ENCODE peak calls at places on chromosomes 2 and 18, in six cellular contexts. One of them, this sample, is unnamed. For H3K4me1, the result is how much of the 10 kb centered on the place peaks cover.

GRCh38 chr2:106053116-106053515 is 141.0 kb downstream of the UXS1 start:
- DNase-seq in HCT116: peak
- DNase-seq in hepatocyte: no peak
- DNase-seq in neural progenitor cell: no peak
- DNase-seq in GM23338: no peak
- DNase-seq in GM23248: peak
- DNase-seq in this sample: peak

GRCh38 chr2:177758591-177759371 is 313.8 kb downstream of the PDE11A start:
- DNase-seq in HCT116: peak
- DNase-seq in hepatocyte: peak
- DNase-seq in neural progenitor cell: peak
- DNase-seq in GM23338: peak
- DNase-seq in GM23248: peak
- DNase-seq in this sample: peak

GRCh38 chr18:79971986-79972385 is 7.5 kb downstream of the HSBP1L1 start:
- DNase-seq in HCT116: no peak
- DNase-seq in hepatocyte: no peak
- DNase-seq in neural progenitor cell: no peak
- DNase-seq in GM23338: no peak
- DNase-seq in GM23248: no peak
- DNase-seq in this sample: no peak

GRCh38 chr18:26085056-26085455 is 5.4 kb downstream of the SS18 start:
- DNase-seq in HCT116: no peak
- DNase-seq in hepatocyte: no peak
- DNase-seq in neural progenitor cell: no peak
- DNase-seq in GM23338: no peak
- DNase-seq in GM23248: no peak
- DNase-seq in this sample: no peak

GRCh38 chr2:26621469-26622199 is 19.5 kb downstream of the CIB4 start:
- DNase-seq in HCT116: no peak
- DNase-seq in hepatocyte: no peak
- DNase-seq in neural progenitor cell: no peak
- DNase-seq in GM23338: no peak
- DNase-seq in GM23248: peak
- DNase-seq in this sample: peak

GRCh38 chr2:191566347-191566746 is 111.6 kb upstream of the NABP1 start:
- DNase-seq in HCT116: peak
- DNase-seq in hepatocyte: peak
- DNase-seq in neural progenitor cell: peak
- DNase-seq in GM23338: peak
- DNase-seq in GM23248: peak
- DNase-seq in this sample: peak

GRCh38 chr2:237072067-237072931 is 13.4 kb upstream of the COPS8 start:
- DNase-seq in HCT116: peak
- DNase-seq in hepatocyte: peak
- DNase-seq in neural progenitor cell: peak
- DNase-seq in GM23338: peak
- DNase-seq in GM23248: peak
- DNase-seq in this sample: peak

GRCh38 chr18:49024808-49025361 is 74.1 kb upstream of the SMAD7 start:
- DNase-seq in HCT116: no peak
- DNase-seq in hepatocyte: peak
- DNase-seq in neural progenitor cell: no peak
- DNase-seq in GM23338: no peak
- DNase-seq in GM23248: no peak
- DNase-seq in this sample: no peak

GRCh38 chr2:205686231-205687017 is 4.1 kb downstream of the NRP2 start:
- DNase-seq in HCT116: no peak
- DNase-seq in hepatocyte: no peak
- DNase-seq in neural progenitor cell: peak
- DNase-seq in GM23338: peak
- DNase-seq in GM23248: peak
- DNase-seq in this sample: no peak

GRCh38 chr2:171807831-171808393 is 86.1 kb downstream of the SLC25A12 start:
- DNase-seq in HCT116: no peak
- DNase-seq in hepatocyte: no peak
- DNase-seq in neural progenitor cell: no peak
- DNase-seq in GM23338: no peak
- DNase-seq in GM23248: no peak
- DNase-seq in this sample: no peak

GRCh38 chr2:115560671-115561070 is 1118.2 kb downstream of the DPP10 start:
- DNase-seq in HCT116: no peak
- DNase-seq in hepatocyte: no peak
- DNase-seq in neural progenitor cell: no peak
- DNase-seq in GM23338: no peak
- DNase-seq in GM23248: no peak
- DNase-seq in this sample: peak

GRCh38 chr2:181131584-181131983 is 151.2 kb downstream of the UBE2E3 start:
- DNase-seq in HCT116: no peak
- DNase-seq in hepatocyte: no peak
- DNase-seq in neural progenitor cell: no peak
- DNase-seq in GM23338: no peak
- DNase-seq in GM23248: no peak
- DNase-seq in this sample: no peak

GRCh38 chr2:97740590-97741182 is 27.3 kb downstream of the ZAP70 start:
- DNase-seq in HCT116: peak
- DNase-seq in hepatocyte: peak
- DNase-seq in neural progenitor cell: peak
- DNase-seq in GM23338: peak
- DNase-seq in GM23248: peak
- DNase-seq in this sample: peak

GRCh38 chr18:11733031-11733430 is 44.0 kb downstream of the GNAL start:
- DNase-seq in HCT116: peak
- DNase-seq in hepatocyte: peak
- DNase-seq in neural progenitor cell: peak
- DNase-seq in GM23338: peak
- DNase-seq in GM23248: peak
- DNase-seq in this sample: peak

GRCh38 chr18:48358868-48359267 is 50.3 kb downstream of the ZBTB7C start:
- DNase-seq in HCT116: no peak
- DNase-seq in hepatocyte: no peak
- DNase-seq in neural progenitor cell: no peak
- DNase-seq in GM23338: no peak
- DNase-seq in GM23248: no peak
- DNase-seq in this sample: no peak

GRCh38 chr2:86525421-86526340 is 37.6 kb downstream of the CHMP3 start:
- DNase-seq in HCT116: no peak
- DNase-seq in hepatocyte: no peak
- DNase-seq in neural progenitor cell: no peak
- DNase-seq in GM23338: no peak
- DNase-seq in GM23248: no peak
- DNase-seq in this sample: no peak

GRCh38 chr2:237067985-237068576 is 17.6 kb upstream of the COPS8 start:
- DNase-seq in HCT116: no peak
- DNase-seq in hepatocyte: no peak
- DNase-seq in neural progenitor cell: no peak
- DNase-seq in GM23338: no peak
- DNase-seq in GM23248: peak
- DNase-seq in this sample: no peak

GRCh38 chr2:10210336-10210735 is 87.8 kb downstream of the RRM2 start:
- DNase-seq in HCT116: no peak
- DNase-seq in hepatocyte: no peak
- DNase-seq in neural progenitor cell: no peak
- DNase-seq in GM23338: no peak
- DNase-seq in GM23248: no peak
- DNase-seq in this sample: no peak

GRCh38 chr2:173462908-173463840 is 108.5 kb downstream of the CDCA7 start:
- DNase-seq in HCT116: no peak
- DNase-seq in hepatocyte: peak
- DNase-seq in neural progenitor cell: peak
- DNase-seq in GM23338: peak
- DNase-seq in GM23248: no peak
- DNase-seq in this sample: no peak

GRCh38 chr2:241947876-241948275 is 78.3 kb downstream of the RTP5 start:
- DNase-seq in HCT116: no peak
- DNase-seq in hepatocyte: no peak
- DNase-seq in neural progenitor cell: no peak
- DNase-seq in GM23338: no peak
- DNase-seq in GM23248: no peak
- DNase-seq in this sample: no peak

GRCh38 chr2:174681099-174681982 is 82.9 kb downstream of the CHRNA1 start:
- DNase-seq in HCT116: no peak
- DNase-seq in hepatocyte: peak
- DNase-seq in neural progenitor cell: peak
- DNase-seq in GM23338: peak
- DNase-seq in GM23248: peak
- DNase-seq in this sample: no peak

GRCh38 chr2:2890901-2891300 is 486.7 kb downstream of the EIPR1 start:
- DNase-seq in HCT116: no peak
- DNase-seq in hepatocyte: no peak
- DNase-seq in neural progenitor cell: no peak
- DNase-seq in GM23338: no peak
- DNase-seq in GM23248: no peak
- DNase-seq in this sample: no peak

GRCh38 chr2:95309599-95309998 is 12.5 kb downstream of the KCNIP3 start:
- DNase-seq in HCT116: no peak
- DNase-seq in hepatocyte: no peak
- DNase-seq in neural progenitor cell: no peak
- DNase-seq in GM23338: no peak
- DNase-seq in GM23248: peak
- DNase-seq in this sample: no peak

GRCh38 chr2:180010701-180011100 is 3.6 kb upstream of the CWC22 start:
- DNase-seq in HCT116: no peak
- DNase-seq in hepatocyte: no peak
- DNase-seq in neural progenitor cell: no peak
- DNase-seq in GM23338: no peak
- DNase-seq in GM23248: peak
- DNase-seq in this sample: no peak

GRCh38 chr18:12376034-12376717 is 851 bp downstream of the AFG3L2 start:
- DNase-seq in HCT116: no peak
- DNase-seq in hepatocyte: peak
- DNase-seq in neural progenitor cell: peak
- DNase-seq in GM23338: peak
- DNase-seq in GM23248: peak
- DNase-seq in this sample: peak

DNA sequence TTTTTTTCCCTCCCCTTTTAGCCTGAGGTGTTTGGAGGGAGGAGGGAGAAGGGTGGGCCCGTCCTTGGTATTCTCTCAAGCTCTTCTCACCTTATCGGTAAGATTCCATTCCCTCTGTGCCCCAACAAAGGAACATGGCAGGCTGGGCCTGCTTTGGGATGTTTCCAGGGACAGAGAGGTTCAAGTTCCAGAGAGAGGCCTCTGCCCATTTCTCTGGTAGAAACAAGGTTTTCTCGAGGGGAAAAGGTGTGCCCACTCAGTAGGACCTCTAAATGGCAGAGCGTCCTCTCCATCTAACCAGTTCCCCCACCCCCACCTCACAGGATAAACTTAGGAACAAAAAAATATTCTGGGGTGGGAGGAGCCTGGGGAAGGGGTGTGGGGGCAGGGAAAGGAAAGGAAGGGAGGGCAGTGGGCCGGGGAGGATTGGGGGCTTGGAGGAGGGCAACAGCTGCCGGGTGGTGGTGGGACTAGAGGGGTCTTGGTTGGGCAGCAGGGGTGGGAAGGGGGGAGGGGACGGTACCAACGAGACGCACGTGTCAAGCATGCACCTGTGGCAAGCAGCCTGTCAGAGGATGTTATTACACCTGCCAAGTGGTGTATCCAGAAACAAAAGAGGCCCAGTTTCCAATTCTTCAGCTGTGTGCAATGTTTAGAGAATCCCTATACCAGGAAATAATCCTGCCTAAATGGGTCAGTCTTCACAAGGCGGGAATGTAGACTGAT is 2.1 kb downstream of the PCBP1 start:
- DNase-seq in HCT116: no peak
- DNase-seq in hepatocyte: peak
- DNase-seq in neural progenitor cell: peak
- DNase-seq in GM23338: peak
- DNase-seq in GM23248: peak
- DNase-seq in this sample: peak
- H3K4me1 ChIP-seq in HCT116: under half
- H3K4me1 ChIP-seq in hepatocyte: under half
- H3K4me1 ChIP-seq in neural progenitor cell: under half
- H3K4me1 ChIP-seq in GM23338: under half
- H3K4me1 ChIP-seq in GM23248: under half
- H3K4me1 ChIP-seq in this sample: under half

GRCh38 chr2:39546937-39547336 is 109.9 kb upstream of the MAP4K3 start:
- DNase-seq in HCT116: no peak
- DNase-seq in hepatocyte: no peak
- DNase-seq in neural progenitor cell: no peak
- DNase-seq in GM23338: no peak
- DNase-seq in GM23248: no peak
- DNase-seq in this sample: peak

GRCh38 chr2:39545957-39546356 is 108.9 kb upstream of the MAP4K3 start:
- DNase-seq in HCT116: no peak
- DNase-seq in hepatocyte: no peak
- DNase-seq in neural progenitor cell: no peak
- DNase-seq in GM23338: no peak
- DNase-seq in GM23248: no peak
- DNase-seq in this sample: peak

GRCh38 chr2:39548971-39549370 is 111.9 kb upstream of the MAP4K3 start:
- DNase-seq in HCT116: no peak
- DNase-seq in hepatocyte: no peak
- DNase-seq in neural progenitor cell: no peak
- DNase-seq in GM23338: no peak
- DNase-seq in GM23248: no peak
- DNase-seq in this sample: no peak

GRCh38 chr2:39547811-39548719 is 111.0 kb upstream of the MAP4K3 start:
- DNase-seq in HCT116: no peak
- DNase-seq in hepatocyte: no peak
- DNase-seq in neural progenitor cell: no peak
- DNase-seq in GM23338: no peak
- DNase-seq in GM23248: peak
- DNase-seq in this sample: peak

GRCh38 chr2:39546409-39546808 is 109.3 kb upstream of the MAP4K3 start:
- DNase-seq in HCT116: no peak
- DNase-seq in hepatocyte: no peak
- DNase-seq in neural progenitor cell: no peak
- DNase-seq in GM23338: no peak
- DNase-seq in GM23248: no peak
- DNase-seq in this sample: peak
- TF ChIP-seq EZH2phosphoT487 in HCT116: no peak
- TF ChIP-seq EZH2phosphoT487 in hepatocyte: no peak
- TF ChIP-seq EZH2phosphoT487 in neural progenitor cell: no peak
- TF ChIP-seq EZH2phosphoT487 in GM23338: no peak
- TF ChIP-seq EZH2phosphoT487 in GM23248: no peak
- TF ChIP-seq EZH2phosphoT487 in this sample: no peak

GRCh38 chr2:239299218-239299939 is 101.4 kb downstream of the HDAC4 start:
- DNase-seq in HCT116: no peak
- DNase-seq in hepatocyte: peak
- DNase-seq in neural progenitor cell: no peak
- DNase-seq in GM23338: no peak
- DNase-seq in GM23248: no peak
- DNase-seq in this sample: no peak
- H3K4me1 ChIP-seq in HCT116: under half
- H3K4me1 ChIP-seq in hepatocyte: half or more
- H3K4me1 ChIP-seq in neural progenitor cell: under half
- H3K4me1 ChIP-seq in GM23338: under half
- H3K4me1 ChIP-seq in GM23248: under half
- H3K4me1 ChIP-seq in this sample: under half

GRCh38 chr2:103132536-103133217 is 370.8 kb downstream of the TMEM182 start:
- DNase-seq in HCT116: no peak
- DNase-seq in hepatocyte: no peak
- DNase-seq in neural progenitor cell: no peak
- DNase-seq in GM23338: no peak
- DNase-seq in GM23248: no peak
- DNase-seq in this sample: no peak
- TF ChIP-seq EZH2phosphoT487 in HCT116: no peak
- TF ChIP-seq EZH2phosphoT487 in hepatocyte: no peak
- TF ChIP-seq EZH2phosphoT487 in neural progenitor cell: no peak
- TF ChIP-seq EZH2phosphoT487 in GM23338: no peak
- TF ChIP-seq EZH2phosphoT487 in GM23248: no peak
- TF ChIP-seq EZH2phosphoT487 in this sample: no peak

This sample was measured in PC-3.